ENCODE peak calls at places on chromosomes 16 and 17, in nine cellular contexts. K is activated CD8-positive, alpha-beta memory T cell treated with anti-CD3 and anti-CD28 coated beads for 24 hours; Q is AG04449; A is stimulated activated naive B cell treated with anti-CD40 and anti-IgM and Interleukin-4, amounts not matched to agents 10 μg/mL and 1 μg/mL and 100 μg/mL, for 72 hours; T is activated CD8-positive, alpha-beta T cell treated with anti-CD3 and anti-CD28 coated beads, Interleukin-2, amount 10 ng/mL, durations not matched to agents 7 days and 5 days; R is T-helper 1 cell; N is tibial artery; P is Right ventricle myocardium superior; C is DND-41. H is an unnamed sample.

GRCh38 chr16:56936950-56937349 is 5.0 kb downstream of the HERPUD1 start:
- DNase-seq in K (no peak), Q (no peak), A (no peak), T (no peak), R (no peak), N (no peak), P (no peak), C (no peak), H (no peak)

GRCh38 chr16:89925596-89926079 is 2.5 kb downstream of the TUBB3 start:
- DNase-seq in K (no peak), Q (no peak), A (no peak), T (no peak), R (no peak), N (no peak), P (no peak), C (no peak), H (no peak)

GRCh38 chr16:28192811-28193529 is 18.8 kb downstream of the XPO6 start:
- DNase-seq in K (peak), Q (no peak), A (peak), T (peak), R (peak), N (no peak), P (no peak), C (peak), H (no peak)

GRCh38 chr16:85403693-85404092 is 209.4 kb upstream of the GSE1 start:
- DNase-seq in K (peak), Q (no peak), A (no peak), T (no peak), R (no peak), N (no peak), P (no peak), C (peak), H (no peak)

GRCh38 chr17:2050871-2051387 is 4.0 kb upstream of the HIC1 start:
- DNase-seq in K (no peak), Q (no peak), A (no peak), T (no peak), R (no peak), N (no peak), P (no peak), C (no peak), H (peak)

GRCh38 chr17:17313350-17313991 is 10.3 kb downstream of the NT5M start:
- DNase-seq in K (peak), Q (no peak), A (peak), T (peak), R (peak), N (peak), P (peak), C (peak), H (no peak)

GRCh38 chr16:78894872-78895271 is 705.7 kb downstream of the MAF start:
- DNase-seq in K (no peak), Q (no peak), A (no peak), T (no peak), R (peak), N (no peak), P (no peak), C (no peak), H (no peak)

GRCh38 chr16:57082664-57083063 is 9.7 kb upstream of the CPNE2 start:
- DNase-seq in K (no peak), Q (no peak), A (no peak), T (no peak), R (no peak), N (no peak), P (no peak), C (no peak), H (no peak)

GRCh38 chr17:47694818-47695663 is 1.1 kb downstream of the TBKBP1 start:
- DNase-seq in K (peak), Q (no peak), A (peak), T (peak), R (no peak), N (peak), P (peak), C (peak), H (peak)

GRCh38 chr16:2033057-2033911 is 6.6 kb downstream of the NHERF2 start:
- DNase-seq in K (no peak), Q (no peak), A (no peak), T (no peak), R (no peak), N (peak), P (peak), C (no peak), H (peak)

GRCh38 chr17:83119987-83120864 is 40.8 kb downstream of the METRNL start:
- DNase-seq in K (no peak), Q (no peak), A (peak), T (peak), R (peak), N (peak), P (peak), C (no peak), H (no peak)

GRCh38 chr16:87664792-87665191 is 62.5 kb downstream of the JPH3 start:
- DNase-seq in K (no peak), Q (no peak), A (no peak), T (no peak), R (no peak), N (no peak), P (no peak), C (no peak), H (no peak)

GRCh38 chr17:42989726-42990652 is 8.2 kb upstream of the RPL27 start:
- DNase-seq in K (no peak), Q (no peak), A (no peak), T (no peak), R (no peak), N (no peak), P (no peak), C (no peak), H (peak)

GRCh38 chr16:10922328-10923145 is 19.7 kb downstream of the DEXI start:
- DNase-seq in K (no peak), Q (no peak), A (no peak), T (no peak), R (no peak), N (peak), P (peak), C (no peak), H (peak)

GRCh38 chr17:30363715-30364202 is 15.0 kb upstream of the CPD start:
- DNase-seq in K (peak), Q (no peak), A (peak), T (peak), R (peak), N (no peak), P (no peak), C (peak), H (peak)

GRCh38 chr17:75683467-75684041 is 16.4 kb downstream of the SAP30BP start:
- DNase-seq in K (no peak), Q (no peak), A (no peak), T (no peak), R (no peak), N (no peak), P (no peak), C (no peak), H (peak)

GRCh38 chr17:31674305-31674704 is 184.7 kb downstream of the COPRS start:
- DNase-seq in K (peak), Q (no peak), A (no peak), T (no peak), R (no peak), N (no peak), P (no peak), C (no peak), H (peak)

GRCh38 chr17:74877592-74878543 is 5.1 kb upstream of the FDXR start:
- DNase-seq in K (no peak), Q (no peak), A (no peak), T (no peak), R (no peak), N (no peak), P (no peak), C (no peak), H (no peak)

GRCh38 chr17:65750678-65751077 is 189.2 kb upstream of the AXIN2 start:
- DNase-seq in K (peak), Q (peak), A (no peak), T (peak), R (peak), N (no peak), P (peak), C (peak), H (peak)

GRCh38 chr17:31508310-31509094 is 117.0 kb downstream of the RAB11FIP4 start:
- DNase-seq in K (no peak), Q (no peak), A (peak), T (peak), R (peak), N (no peak), P (no peak), C (no peak), H (peak)

GRCh38 chr17:72434991-72435618 is 314.3 kb downstream of the SOX9 start:
- DNase-seq in K (no peak), Q (no peak), A (no peak), T (no peak), R (no peak), N (no peak), P (no peak), C (no peak), H (no peak)

GRCh38 chr17:61403846-61404701 is 4.4 kb downstream of the TBX2 start:
- DNase-seq in K (peak), Q (no peak), A (no peak), T (no peak), R (no peak), N (peak), P (peak), C (no peak), H (peak)

GRCh38 chr17:47959825-47960655 is 2.4 kb upstream of the PRR15L start:
- DNase-seq in K (no peak), Q (no peak), A (no peak), T (no peak), R (no peak), N (no peak), P (no peak), C (no peak), H (no peak)

GRCh38 chr17:7029659-7030058 is 6.2 kb upstream of the SLC16A13 start:
- DNase-seq in K (peak), Q (no peak), A (no peak), T (peak), R (peak), N (no peak), P (peak), C (peak), H (no peak)